ENCODE peak calls at places on chromosomes 2 and 18, in six cellular contexts. D, C, V, G, Z and N are unnamed samples. For H3K4me1, the result is how much of the 10 kb centered on the place peaks cover.

GRCh38 chr2:212364106-212364505 is 174.5 kb downstream of the ERBB4 start:
- DNase-seq in G (no peak), D (no peak), V (no peak), C (no peak), Z (no peak), N (no peak)

GRCh38 chr2:150191349-150191748 is 296.1 kb downstream of the RND3 start:
- DNase-seq in V (no peak), C (no peak), Z (no peak), D (no peak), G (no peak), N (no peak)

GRCh38 chr2:133755515-133756311 is 187.4 kb upstream of the NCKAP5 start:
- DNase-seq in V (no peak), G (no peak), C (no peak), D (no peak), Z (no peak), N (no peak)

GRCh38 chr2:50042794-50043193 is 888.5 kb upstream of the FSHR start:
- DNase-seq in G (no peak), C (no peak), D (no peak), V (no peak), Z (no peak), N (no peak)

GRCh38 chr18:55489742-55490055 is 98.3 kb downstream of the TCF4 start:
- DNase-seq in Z (no peak), C (peak), V (no peak), D (no peak), G (no peak), N (peak)

GRCh38 chr2:212208467-212208866 is 330.1 kb downstream of the ERBB4 start:
- DNase-seq in Z (no peak), C (no peak), G (no peak), D (no peak), V (no peak), N (no peak)

GRCh38 chr2:7994397-7994951 is 687.4 kb upstream of the ID2 start:
- DNase-seq in G (no peak), D (no peak), Z (no peak), C (no peak), V (no peak), N (no peak)

GRCh38 chr2:115162454-115163293 is 720.2 kb downstream of the DPP10 start:
- DNase-seq in G (no peak), V (peak), C (no peak), Z (no peak), D (no peak), N (no peak)

GRCh38 chr18:79939096-79939495 is 12.4 kb downstream of the SLC66A2 start:
- DNase-seq in Z (no peak), C (no peak), V (peak), D (no peak), G (no peak), N (no peak)

GRCh38 chr2:134389331-134389835 is 135.5 kb downstream of the MGAT5 start:
- DNase-seq in C (no peak), D (no peak), G (no peak), Z (no peak), V (no peak), N (no peak)

GRCh38 chr2:120397362-120397811 is 51.5 kb downstream of the INHBB start:
- DNase-seq in G (no peak), D (no peak), Z (peak), C (no peak), V (no peak), N (no peak)

GRCh38 chr2:120395221-120395620 is 49.3 kb downstream of the INHBB start:
- DNase-seq in C (no peak), D (peak), V (no peak), G (no peak), Z (no peak), N (no peak)

GRCh38 chr2:120395686-120396518 is 50.0 kb downstream of the INHBB start:
- DNase-seq in Z (peak), G (no peak), C (no peak), D (peak), V (no peak), N (peak)

GRCh38 chr2:120398051-120398960 is 52.4 kb downstream of the INHBB start:
- DNase-seq in G (no peak), C (no peak), D (peak), V (no peak), Z (peak), N (no peak)

GRCh38 chr2:120396519-120397361 is 50.8 kb downstream of the INHBB start:
- DNase-seq in C (no peak), D (no peak), Z (no peak), G (no peak), V (no peak), N (no peak)
- H3K4me1 ChIP-seq in C (under half), D (under half), Z (half or more), G (under half), V (under half), N (under half)

GRCh38 chr2:24337958-24338357 is 22.4 kb downstream of the ITSN2 start:
- DNase-seq in G (no peak), D (no peak), C (no peak), V (no peak), Z (no peak), N (no peak)

GRCh38 chr2:24345937-24346336 is 14.4 kb downstream of the ITSN2 start:
- DNase-seq in Z (no peak), D (no peak), G (no peak), C (no peak), V (no peak), N (no peak)

GRCh38 chr2:24343225-24343882 is 17.0 kb downstream of the ITSN2 start:
- DNase-seq in G (no peak), V (no peak), Z (no peak), C (peak), D (no peak), N (no peak)

GRCh38 chr2:24339856-24340262 is 20.5 kb downstream of the ITSN2 start:
- DNase-seq in V (no peak), G (no peak), D (no peak), C (no peak), Z (no peak), N (no peak)

DNA sequence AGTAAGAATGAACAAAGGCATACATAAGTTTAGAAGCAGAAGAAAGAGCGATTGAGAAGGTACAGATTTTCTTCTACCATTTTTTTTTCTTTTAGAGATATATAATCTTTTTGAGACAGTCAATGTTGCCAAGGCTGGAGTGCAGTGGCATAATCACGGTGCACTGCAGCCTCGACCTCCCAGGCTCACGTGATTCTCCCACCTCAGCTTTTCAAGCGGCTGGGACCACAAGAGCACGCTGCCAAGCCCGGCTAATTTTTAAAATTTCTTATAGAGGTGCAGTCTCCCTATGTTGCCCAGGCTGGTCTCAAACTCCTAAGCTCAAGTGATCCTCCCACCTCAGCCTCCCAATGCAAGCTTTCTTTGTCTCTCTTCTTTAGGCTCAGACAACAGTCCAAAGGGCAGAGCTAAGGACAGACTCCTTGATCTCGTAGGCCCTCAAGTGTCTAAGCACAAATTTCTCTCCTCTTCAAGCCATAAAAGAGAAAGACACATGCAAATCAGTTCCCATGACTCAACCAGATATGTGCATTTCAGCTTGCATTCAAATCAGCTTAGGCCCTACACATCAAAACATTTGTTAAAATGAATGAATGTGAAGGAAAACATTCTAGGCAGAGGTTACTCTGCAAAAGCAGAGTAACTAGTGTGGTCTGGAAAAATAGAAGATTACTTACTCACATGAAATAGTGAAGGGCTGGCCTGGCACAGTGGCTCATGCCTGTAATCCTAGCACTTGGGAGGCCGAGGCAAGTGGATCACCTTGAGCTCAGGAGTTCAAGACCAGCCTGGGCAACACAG is 18.0 kb downstream of the ITSN2 start:
- DNase-seq in D (no peak), C (peak), G (no peak), V (no peak), Z (no peak), N (no peak)
- H3K27ac ChIP-seq in D (no peak), C (peak), G (no peak), V (no peak), Z (no peak), N (no peak)

GRCh38 chr2:224895377-224895776 is 146.9 kb downstream of the DOCK10 start:
- DNase-seq in Z (no peak), V (no peak), G (no peak), C (no peak), D (no peak), N (no peak)

GRCh38 chr2:224890407-224890806 is 151.9 kb downstream of the DOCK10 start:
- DNase-seq in Z (no peak), V (no peak), G (no peak), C (no peak), D (no peak), N (no peak)

GRCh38 chr2:224892574-224893204 is 149.6 kb downstream of the DOCK10 start:
- DNase-seq in V (no peak), Z (no peak), C (peak), G (no peak), D (no peak), N (no peak)

GRCh38 chr2:224893848-224894247 is 148.4 kb downstream of the DOCK10 start:
- DNase-seq in C (peak), G (no peak), D (no peak), Z (no peak), V (no peak), N (no peak)

DNA sequence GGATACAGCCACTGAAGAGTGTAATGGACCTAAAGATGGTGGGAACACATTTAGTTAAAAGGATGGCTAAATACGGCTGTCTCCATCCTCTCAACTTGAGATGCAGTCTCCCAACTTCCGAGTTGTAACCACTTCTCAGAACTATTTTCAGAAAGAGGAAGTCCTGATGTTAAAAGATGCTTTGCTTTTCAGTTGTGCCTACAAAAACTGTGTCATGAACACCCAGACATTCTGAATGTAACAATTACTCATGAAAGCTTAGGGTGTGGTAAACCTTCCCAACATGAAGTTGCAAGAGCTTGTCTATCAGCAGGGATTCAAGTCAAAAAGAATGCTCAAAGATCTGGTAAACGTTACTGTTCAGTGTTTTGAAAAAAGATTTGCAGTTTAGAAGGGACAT is 147.9 kb downstream of the DOCK10 start:
- DNase-seq in V (no peak), C (no peak), G (no peak), Z (no peak), D (no peak), N (no peak)
- H3K4me1 ChIP-seq in V (under half), C (under half), G (under half), Z (under half), D (under half), N (under half)

GRCh38 chr2:36490749-36491148 is 107.2 kb downstream of the FEZ2 start:
- DNase-seq in C (peak), G (no peak), V (no peak), Z (no peak), D (no peak), N (no peak)

GRCh38 chr2:36486546-36487044 is 111.4 kb downstream of the FEZ2 start:
- DNase-seq in G (no peak), D (no peak), Z (peak), C (no peak), V (no peak), N (no peak)

GRCh38 chr2:36492216-36492945 is 105.6 kb downstream of the FEZ2 start:
- DNase-seq in G (no peak), C (peak), D (no peak), V (no peak), Z (peak), N (no peak)

GRCh38 chr2:36487947-36488346 is 110.0 kb downstream of the FEZ2 start:
- DNase-seq in Z (no peak), C (no peak), G (no peak), D (no peak), V (no peak), N (no peak)

GRCh38 chr2:36489296-36489695 is 108.7 kb downstream of the FEZ2 start:
- DNase-seq in G (no peak), Z (peak), C (no peak), D (no peak), V (no peak), N (no peak)
- H3K27ac ChIP-seq in G (no peak), Z (peak), C (no peak), D (peak), V (no peak), N (no peak)

DNA sequence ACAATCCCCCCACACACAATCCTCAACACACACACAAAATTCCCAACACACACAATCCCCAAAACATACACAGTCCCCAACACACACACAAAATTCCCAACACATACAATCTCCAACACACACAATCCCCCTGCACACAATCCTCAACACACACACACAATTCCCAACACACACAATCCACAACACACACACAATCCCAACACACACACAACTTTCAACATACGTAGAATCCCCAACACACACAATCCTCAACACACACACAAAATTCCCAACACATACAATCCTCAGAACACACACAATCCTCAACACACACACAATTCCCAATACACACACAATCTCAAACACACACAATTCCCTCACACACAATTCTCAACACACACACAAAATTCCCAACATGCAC is 2.6 kb upstream of the PDCD1 start:
- DNase-seq in G (no peak), C (no peak), V (no peak), D (no peak), Z (no peak), N (no peak)
- H3K4me1 ChIP-seq in G (half or more), C (under half), V (under half), D (under half), Z (under half), N (under half)

GRCh38 chr2:177391822-177392372 is 676 bp upstream of the AGPS start:
- DNase-seq in C (peak), V (no peak), Z (no peak), G (no peak), D (no peak), N (no peak)
- H3K27ac ChIP-seq in C (peak), V (peak), Z (peak), G (peak), D (peak), N (peak)